ENCODE peak calls at places on chromosomes 13 and 19, in eight cellular contexts. B is effector memory CD4-positive, alpha-beta T cell; C is uterus; V is aorta; S is hepatocyte; N is colonic mucosa; M is cardiac muscle cell; Y is spleen. L is an unnamed sample. For H3K36me3, the result is how much of the 10 kb centered on the place peaks cover.

GRCh38 chr13:112859817-112860190 is 109.2 kb upstream of the MCF2L start:
- DNase-seq in B (no peak), C (no peak), V (no peak), S (no peak), N (no peak), M (peak), Y (peak), L (no peak)

GRCh38 chr13:113774177-113775107 is 15.4 kb downstream of the TMEM255B start:
- DNase-seq in B (no peak), C (no peak), V (no peak), S (no peak), N (no peak), M (peak), Y (no peak), L (no peak)

GRCh38 chr13:80084086-80084676 is 256.7 kb downstream of the SPRY2 start:
- DNase-seq in B (no peak), C (no peak), V (no peak), S (peak), N (no peak), M (peak), Y (no peak), L (no peak)

GRCh38 chr13:27796544-27797227 is 4.4 kb downstream of the GSX1 start:
- DNase-seq in B (no peak), C (no peak), V (no peak), S (no peak), N (no peak), M (no peak), Y (no peak), L (no peak)

GRCh38 chr13:85543144-85543543 is 256.1 kb downstream of the SLITRK6 start:
- DNase-seq in B (no peak), C (no peak), V (no peak), S (no peak), N (no peak), M (peak), Y (no peak), L (no peak)

GRCh38 chr19:50203281-50204080 is at the start of gene MYH14:
- DNase-seq in B (no peak), C (peak), V (peak), S (peak), N (peak), M (peak), Y (peak), L (peak)

GRCh38 chr13:28468520-28468915 is 26.4 kb downstream of the FLT1 start:
- DNase-seq in B (no peak), C (no peak), V (no peak), S (no peak), N (no peak), M (no peak), Y (no peak), L (no peak)

GRCh38 chr19:17322854-17323253 is 11.8 kb downstream of the ANO8 start:
- DNase-seq in B (no peak), C (peak), V (no peak), S (no peak), N (peak), M (no peak), Y (no peak), L (no peak)

GRCh38 chr13:31887311-31887710 is 144.3 kb upstream of the FRY start:
- DNase-seq in B (no peak), C (no peak), V (no peak), S (no peak), N (no peak), M (peak), Y (no peak), L (no peak)

GRCh38 chr19:50695251-50696064 is 24.1 kb downstream of the SHANK1 start:
- DNase-seq in B (no peak), C (no peak), V (no peak), S (peak), N (no peak), M (peak), Y (no peak), L (peak)

GRCh38 chr13:50152224-50152623 is 137.0 kb downstream of the KCNRG start:
- DNase-seq in B (no peak), C (no peak), V (no peak), S (no peak), N (no peak), M (peak), Y (no peak), L (no peak)

GRCh38 chr13:113567681-113568080 is 16.9 kb upstream of the TFDP1 start:
- DNase-seq in B (no peak), C (no peak), V (no peak), S (no peak), N (peak), M (no peak), Y (peak), L (peak)

GRCh38 chr19:18349524-18350128 is 9.2 kb downstream of the PGPEP1 start:
- DNase-seq in B (no peak), C (peak), V (peak), S (peak), N (peak), M (peak), Y (no peak), L (peak)

GRCh38 chr13:90545070-90545840 is 802.2 kb upstream of the MIR17HG start:
- DNase-seq in B (no peak), C (no peak), V (no peak), S (no peak), N (no peak), M (peak), Y (no peak), L (no peak)

GRCh38 chr13:113453962-113454361 is 674 bp upstream of the ADPRHL1 start:
- DNase-seq in B (no peak), C (no peak), V (no peak), S (no peak), N (no peak), M (peak), Y (no peak), L (peak)

GRCh38 chr19:56720281-56720680 is 48.7 kb upstream of the ZNF835 start:
- DNase-seq in B (no peak), C (peak), V (no peak), S (no peak), N (no peak), M (peak), Y (no peak), L (no peak)

GRCh38 chr19:49469828-49470614 is 4.0 kb upstream of the FLT3LG start:
- DNase-seq in B (peak), C (no peak), V (peak), S (no peak), N (no peak), M (no peak), Y (peak), L (peak)

GRCh38 chr13:23182142-23182541 is 1.4 kb downstream of the SGCG start:
- DNase-seq in B (no peak), C (no peak), V (no peak), S (no peak), N (no peak), M (no peak), Y (no peak), L (no peak)

GRCh38 chr13:21674271-21675009 is 3.6 kb downstream of the FGF9 start:
- DNase-seq in B (no peak), C (no peak), V (no peak), S (peak), N (peak), M (no peak), Y (peak), L (peak)

GRCh38 chr13:110920038-110920437 is 5.2 kb upstream of the ANKRD10 start:
- DNase-seq in B (no peak), C (no peak), V (no peak), S (no peak), N (no peak), M (no peak), Y (no peak), L (peak)

GRCh38 chr19:42122691-42123607 is 9.3 kb downstream of the POU2F2 start:
- DNase-seq in B (no peak), C (no peak), V (no peak), S (no peak), N (no peak), M (no peak), Y (no peak), L (peak)

DNA sequence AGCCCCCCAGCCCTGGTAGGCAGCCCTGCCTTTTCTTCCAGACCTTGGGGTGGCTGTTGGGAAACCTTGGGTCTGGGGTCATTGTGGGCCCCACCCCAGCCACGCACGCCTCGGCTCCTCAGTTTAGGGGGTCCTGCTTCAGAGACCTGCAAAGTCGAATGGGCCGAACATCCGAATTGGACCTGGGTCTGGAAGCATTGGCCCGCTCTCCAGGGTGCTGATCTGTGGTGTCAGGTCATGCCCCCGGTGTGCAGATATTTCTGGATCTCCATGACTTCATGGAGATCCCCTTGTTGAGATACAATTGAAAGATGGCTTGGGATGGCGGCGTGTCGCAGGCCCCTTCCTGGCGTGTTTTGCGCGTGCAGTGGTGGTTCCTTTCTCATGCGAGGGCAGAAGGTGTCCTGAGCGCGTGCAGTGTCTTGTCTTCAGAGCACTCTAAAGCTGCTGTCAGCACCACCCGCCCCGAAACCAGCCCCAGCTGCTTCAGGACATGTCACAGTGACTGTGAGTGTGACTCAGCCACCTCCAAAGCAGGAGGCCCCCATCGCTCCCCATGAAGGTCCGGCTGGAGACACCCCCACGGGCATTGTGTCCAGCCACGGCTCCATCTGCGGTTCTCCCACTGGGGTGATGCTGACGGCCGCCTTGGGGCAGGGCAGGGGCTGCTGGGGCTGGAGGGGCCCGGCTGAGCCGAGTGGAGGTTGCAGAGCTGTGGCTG is 112.7 kb downstream of the KDM4B start:
- DNase-seq in B (no peak), C (no peak), V (no peak), S (no peak), N (no peak), M (no peak), Y (no peak), L (no peak)
- H3K36me3 ChIP-seq in B (under half), C (under half), V (under half), S (under half), N (under half), M (under half), Y (under half), L (under half)

GRCh38 chr19:5996102-5996501 is 18.2 kb upstream of the RANBP3 start:
- DNase-seq in B (no peak), C (no peak), V (no peak), S (no peak), N (no peak), M (no peak), Y (no peak), L (no peak)

GRCh38 chr19:5999693-6000092 is 21.8 kb upstream of the RANBP3 start:
- DNase-seq in B (no peak), C (no peak), V (no peak), S (no peak), N (no peak), M (no peak), Y (no peak), L (no peak)

GRCh38 chr19:5996598-5997320 is 18.8 kb upstream of the RANBP3 start:
- DNase-seq in B (no peak), C (no peak), V (no peak), S (no peak), N (no peak), M (no peak), Y (no peak), L (no peak)

GRCh38 chr19:5995606-5996005 is 17.7 kb upstream of the RANBP3 start:
- DNase-seq in B (no peak), C (no peak), V (no peak), S (no peak), N (no peak), M (no peak), Y (no peak), L (no peak)

DNA sequence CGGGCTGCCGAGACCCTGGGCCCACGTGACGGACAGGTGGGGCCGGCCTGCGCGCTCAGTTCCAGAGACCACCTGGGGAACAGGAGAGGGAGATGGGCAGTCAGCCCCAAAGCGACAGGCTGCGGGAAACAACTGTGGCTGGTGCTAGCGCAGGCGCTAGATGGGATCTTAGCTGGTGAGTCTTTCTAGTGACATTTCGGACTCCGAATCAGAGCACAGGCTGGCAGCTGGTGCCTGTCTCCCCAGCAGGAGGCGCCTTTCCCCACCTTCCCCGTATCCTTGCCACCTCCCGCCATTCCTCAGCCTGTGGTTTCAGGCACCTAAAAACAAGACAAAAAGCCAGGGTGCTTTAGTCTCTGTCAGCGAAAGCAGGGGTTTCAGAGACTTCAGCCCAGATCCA is 19.4 kb upstream of the RANBP3 start:
- DNase-seq in B (no peak), C (no peak), V (no peak), S (no peak), N (no peak), M (no peak), Y (no peak), L (peak)
- H3K36me3 ChIP-seq in B (under half), C (under half), V (under half), S (under half), N (under half), M (under half), Y (under half), L (under half)

DNA sequence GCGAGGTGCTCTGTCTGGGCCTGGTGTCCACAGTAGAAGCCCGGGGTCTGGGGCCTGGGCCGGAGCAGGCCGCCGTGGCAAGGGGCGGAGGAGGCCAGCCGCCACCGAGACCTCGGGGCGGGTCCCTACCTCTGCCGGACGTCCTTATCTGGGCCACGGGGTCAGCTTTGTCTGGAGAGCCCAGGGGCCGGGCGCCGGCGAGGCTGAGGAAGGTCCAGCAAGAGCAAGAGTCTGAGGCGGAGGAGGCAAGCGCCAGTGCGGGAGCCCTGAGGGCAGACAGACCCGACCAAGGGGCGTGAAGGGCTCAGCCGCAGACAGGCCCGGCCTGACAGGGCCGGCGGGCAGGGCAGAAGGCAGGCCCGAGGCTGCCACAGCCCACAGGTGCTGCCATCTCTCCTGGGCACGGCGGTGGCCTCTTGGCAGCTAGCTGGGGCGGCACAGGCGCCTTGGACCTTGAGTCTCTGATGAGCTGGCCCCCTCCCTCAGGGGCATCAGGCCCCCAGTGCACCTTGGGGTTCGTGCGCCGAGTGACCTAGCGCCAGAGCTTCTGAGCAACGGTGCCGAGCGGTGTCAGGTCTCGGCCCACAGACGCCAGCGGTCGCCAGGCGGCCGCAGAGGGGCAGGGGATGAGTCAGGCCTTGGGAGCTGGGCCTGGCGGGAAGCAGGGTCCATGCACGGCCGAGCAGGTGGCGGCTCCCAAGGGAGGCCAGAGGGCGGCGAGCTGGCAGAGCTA is 19.1 kb upstream of the AKAP8 start:
- DNase-seq in B (no peak), C (no peak), V (no peak), S (no peak), N (no peak), M (no peak), Y (no peak), L (no peak)
- H3K36me3 ChIP-seq in B (half or more), C (under half), V (under half), S (under half), N (under half), M (half or more), Y (half or more), L (under half)

GRCh38 chr19:38700350-38700932 is 43.8 kb downstream of the CAPN12 start:
- DNase-seq in B (no peak), C (no peak), V (no peak), S (no peak), N (no peak), M (no peak), Y (no peak), L (peak)

GRCh38 chr19:38702278-38702677 is 42.0 kb downstream of the CAPN12 start:
- DNase-seq in B (no peak), C (no peak), V (no peak), S (no peak), N (no peak), M (no peak), Y (no peak), L (peak)

GRCh38 chr19:38699647-38700349 is 44.5 kb downstream of the CAPN12 start:
- DNase-seq in B (no peak), C (no peak), V (no peak), S (no peak), N (no peak), M (no peak), Y (no peak), L (peak)

GRCh38 chr19:38700933-38701454 is 43.3 kb downstream of the CAPN12 start:
- DNase-seq in B (no peak), C (no peak), V (no peak), S (no peak), N (no peak), M (no peak), Y (no peak), L (peak)

GRCh38 chr19:38701455-38702063 is 42.7 kb downstream of the CAPN12 start:
- DNase-seq in B (no peak), C (no peak), V (peak), S (peak), N (peak), M (no peak), Y (no peak), L (no peak)
- H3K36me3 ChIP-seq in B (half or more), C (under half), V (under half), S (under half), N (under half), M (under half), Y (half or more), L (half or more)

DNA sequence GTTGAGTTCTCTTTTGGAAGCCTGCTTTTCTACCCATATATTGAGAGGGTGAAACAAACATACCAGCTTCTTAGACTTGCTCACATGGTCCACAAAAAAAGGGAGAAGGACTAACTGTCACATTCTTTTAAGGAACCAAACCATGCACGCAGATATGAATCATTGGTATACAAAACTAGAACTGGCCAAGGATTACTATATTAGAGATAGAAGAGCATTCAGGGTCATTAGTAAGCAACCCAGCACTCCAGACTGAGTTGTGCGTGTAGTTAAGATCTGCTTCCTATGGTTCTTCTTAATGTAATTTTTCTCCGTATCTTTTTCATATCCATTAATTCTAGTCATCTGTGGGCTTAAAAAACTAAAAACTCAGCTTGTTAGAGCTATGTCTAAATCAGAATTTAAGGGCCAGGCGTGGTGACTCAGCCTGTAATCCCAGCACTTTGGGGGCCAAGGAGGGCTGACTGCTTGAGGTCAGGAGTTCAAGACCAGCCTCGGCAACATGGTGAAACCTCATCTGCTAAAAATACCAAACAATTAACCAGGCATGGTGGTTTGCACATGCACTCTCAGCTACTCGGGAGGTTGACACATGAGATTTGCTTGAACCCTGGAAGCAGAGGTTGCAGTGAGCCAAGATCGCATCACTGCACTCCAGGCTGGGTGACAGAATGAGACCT is 19.6 kb downstream of the ALG5 start:
- DNase-seq in B (no peak), C (no peak), V (no peak), S (no peak), N (no peak), M (peak), Y (no peak), L (no peak)
- H3K36me3 ChIP-seq in B (under half), C (under half), V (under half), S (under half), N (under half), M (under half), Y (under half), L (under half)

GRCh38 chr19:45789035-45789786 is 3.4 kb downstream of the DMWD start:
- DNase-seq in B (no peak), C (no peak), V (no peak), S (no peak), N (no peak), M (no peak), Y (no peak), L (no peak)
- H3K36me3 ChIP-seq in B (under half), C (under half), V (under half), S (under half), N (under half), M (under half), Y (under half), L (under half)

GRCh38 chr19:13102416-13102665 is 317 bp downstream of the LYL1 start:
- DNase-seq in B (no peak), C (no peak), V (peak), S (no peak), N (no peak), M (no peak), Y (no peak), L (no peak)
- H3K36me3 ChIP-seq in B (under half), C (under half), V (under half), S (under half), N (under half), M (under half), Y (under half), L (under half)

GRCh38 chr19:33293255-33294057 is 8.9 kb downstream of the CEBPA start:
- DNase-seq in B (no peak), C (peak), V (no peak), S (peak), N (peak), M (peak), Y (peak), L (peak)
- H3K36me3 ChIP-seq in B (under half), C (under half), V (under half), S (under half), N (under half), M (under half), Y (under half), L (under half)